ENCODE peak calls at places on chromosomes 1 and 21, in seven cellular contexts. M is Right ventricle myocardium superior; E is dorsolateral prefrontal cortex; U is MM.1S; I is CD8-positive, alpha-beta T cell; K is activated T-cell treated with anti-CD3 and anti-CD28 coated beads for 24 hours; O is GM04503. B is an unnamed sample.

GRCh38 chr1:115116511-115116910 is 27.2 kb upstream of the TSPAN2 start:
- DNase-seq in E (no peak), K (no peak), O (no peak), I (no peak), U (no peak), M (no peak), B (no peak)

GRCh38 chr1:235073968-235074334 is 54.7 kb downstream of the TOMM20 start:
- DNase-seq in O (no peak), E (peak; percentile 53), K (no peak), U (peak; percentile 34), M (no peak), I (no peak), B (no peak)

GRCh38 chr1:27971674-27972073 is 11.9 kb downstream of the XKR8 start:
- DNase-seq in U (no peak), O (no peak), M (no peak), E (no peak), I (no peak), K (no peak), B (no peak)

GRCh38 chr1:8666394-8667167 is 150.9 kb downstream of the RERE start:
- DNase-seq in O (no peak), K (no peak), E (no peak), I (no peak), U (no peak), M (no peak), B (no peak)

GRCh38 chr1:224747578-224747977 is 131.5 kb downstream of the CNIH3 start:
- DNase-seq in E (no peak), M (no peak), I (no peak), O (no peak), U (no peak), K (no peak), B (no peak)

GRCh38 chr1:87329756-87330200 is 1.1 kb downstream of the LMO4 start:
- DNase-seq in U (peak; percentile 41), K (no peak), I (no peak), O (no peak), M (no peak), E (no peak), B (peak; percentile 60)

GRCh38 chr21:42666918-42667317 is 13.5 kb downstream of the PDE9A start:
- DNase-seq in U (no peak), O (no peak), E (no peak), I (no peak), M (no peak), K (no peak), B (no peak)

GRCh38 chr1:53415432-53415831 is 43.8 kb upstream of the DMRTB1 start:
- DNase-seq in K (no peak), I (no peak), E (no peak), U (no peak), O (no peak), M (no peak), B (no peak)

GRCh38 chr1:9589144-9589718 is 520 bp downstream of the TMEM201 start:
- DNase-seq in K (peak; percentile 25), O (no peak), U (peak; percentile 51), M (peak; percentile 64), I (peak; percentile 18), E (no peak), B (peak; percentile 57)

GRCh38 chr1:204194080-204194479 is 2.2 kb downstream of the KISS1 start:
- DNase-seq in K (no peak), I (no peak), M (no peak), E (no peak), U (no peak), O (no peak), B (no peak)

GRCh38 chr21:27476696-27477095 is 509.8 kb upstream of the ADAMTS5 start:
- DNase-seq in O (no peak), U (no peak), K (no peak), E (no peak), M (no peak), I (no peak), B (no peak)

GRCh38 chr1:224528900-224529299 is 87.2 kb upstream of the CNIH3 start:
- DNase-seq in I (no peak), E (no peak), U (no peak), M (no peak), O (peak; percentile 71), K (no peak), B (no peak)

GRCh38 chr1:40780678-40781613 is 2.6 kb upstream of the KCNQ4 start:
- DNase-seq in E (no peak), U (no peak), K (no peak), M (no peak), O (no peak), I (no peak), B (no peak)

GRCh38 chr1:19762175-19762779 is 37.4 kb downstream of the TMCO4 start:
- DNase-seq in I (peak; percentile 12), M (no peak), U (no peak), K (peak; percentile 7), O (no peak), E (no peak), B (no peak)

GRCh38 chr1:100799954-100800612 is 80.5 kb downstream of the VCAM1 start:
- DNase-seq in I (no peak), K (no peak), E (no peak), U (no peak), O (no peak), M (no peak), B (no peak)

GRCh38 chr1:245279346-245279745 is 124.6 kb downstream of the KIF26B start:
- DNase-seq in E (no peak), O (no peak), K (no peak), M (no peak), I (no peak), U (no peak), B (no peak)

GRCh38 chr1:178510155-178510554 is 2.8 kb upstream of the TEX35 start:
- DNase-seq in M (no peak), I (no peak), O (no peak), K (no peak), U (no peak), E (no peak), B (no peak)